ENCODE peak calls at places on chromosomes 16 and 17, in four cellular contexts. One of them, this sample, is unnamed.
A peak's percentile ranks its signal among the peaks of the same experiment; 100 is the strongest.

GRCh38 chr17:52678211-52678610 is 519.7 kb upstream of the CA10 start:
- DNase-seq in uterus: no peak
- DNase-seq in GM12878: no peak
- DNase-seq in heart left ventricle: no peak
- DNase-seq in this sample: no peak

GRCh38 chr16:71883193-71883848 is 661 bp downstream of the ZNF821 start:
- DNase-seq in heart left ventricle: peak; percentile 58
- DNase-seq in uterus: peak; percentile 46
- DNase-seq in GM12878: no peak
- DNase-seq in this sample: no peak

GRCh38 chr17:62043140-62043539 is 21.9 kb downstream of the MED13 start:
- DNase-seq in heart left ventricle: no peak
- DNase-seq in GM12878: no peak
- DNase-seq in uterus: no peak
- DNase-seq in this sample: no peak

GRCh38 chr16:14527411-14528044 is 102.5 kb downstream of the PARN start:
- DNase-seq in heart left ventricle: no peak
- DNase-seq in uterus: peak; percentile 58
- DNase-seq in GM12878: no peak
- DNase-seq in this sample: no peak

GRCh38 chr17:60077672-60078519 is 825 bp downstream of the HEATR6 start:
- DNase-seq in uterus: no peak
- DNase-seq in GM12878: no peak
- DNase-seq in heart left ventricle: no peak
- DNase-seq in this sample: no peak

GRCh38 chr16:88561485-88562369 is 8.5 kb upstream of the ZC3H18 start:
- DNase-seq in uterus: peak; percentile 41
- DNase-seq in heart left ventricle: no peak
- DNase-seq in GM12878: no peak
- DNase-seq in this sample: no peak

GRCh38 chr16:4057439-4057877 is 58.8 kb downstream of the ADCY9 start:
- DNase-seq in heart left ventricle: no peak
- DNase-seq in uterus: no peak
- DNase-seq in GM12878: no peak
- DNase-seq in this sample: no peak

GRCh38 chr16:83513006-83513755 is 294.6 kb upstream of the HSBP1 start:
- DNase-seq in GM12878: no peak
- DNase-seq in heart left ventricle: no peak
- DNase-seq in uterus: no peak
- DNase-seq in this sample: no peak

GRCh38 chr16:2702871-2703745 is 16.9 kb downstream of the PRSS27 start:
- DNase-seq in heart left ventricle: peak; percentile 78
- DNase-seq in uterus: no peak
- DNase-seq in GM12878: no peak
- DNase-seq in this sample: no peak

GRCh38 chr17:32341857-32342602 is at the start of gene C17orf75:
- DNase-seq in GM12878: peak; percentile 42
- DNase-seq in heart left ventricle: peak; percentile 85
- DNase-seq in uterus: peak; percentile 82
- DNase-seq in this sample: peak; percentile 83
- TF ChIP-seq POLR2A in GM12878: peak; percentile 83
- TF ChIP-seq POLR2A in heart left ventricle: no peak
- TF ChIP-seq POLR2A in uterus: peak; percentile 54
- TF ChIP-seq POLR2A in this sample: no peak

DNA sequence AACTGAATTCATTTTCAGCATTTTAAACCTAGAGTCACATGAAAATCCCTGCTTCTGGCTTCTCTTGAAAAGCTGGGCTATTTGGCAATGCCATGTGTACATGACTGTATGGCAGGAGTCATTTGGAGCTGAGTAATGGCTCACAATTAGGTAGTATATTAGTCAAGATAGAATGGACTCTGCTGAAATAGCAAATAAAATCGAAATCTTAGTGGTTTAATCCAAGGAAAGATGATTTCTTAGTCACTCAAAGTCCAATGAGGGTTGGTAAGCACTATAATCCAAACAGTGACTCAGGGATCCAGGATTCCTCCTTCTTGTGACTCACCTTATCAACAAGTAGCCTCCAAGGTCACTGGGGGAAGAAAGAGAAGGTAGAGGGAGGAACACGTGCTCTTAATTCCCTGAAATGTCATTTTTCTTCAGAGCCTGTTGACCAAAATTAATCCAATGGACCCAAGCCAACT is 13.9 kb upstream of the PMP22 start:
- DNase-seq in heart left ventricle: no peak
- DNase-seq in GM12878: no peak
- DNase-seq in uterus: no peak
- DNase-seq in this sample: no peak
- H3K4me3 ChIP-seq in heart left ventricle: no peak overlapping the region
- H3K4me3 ChIP-seq in GM12878: no peak overlapping the region
- H3K4me3 ChIP-seq in uterus: no peak overlapping the region
- H3K4me3 ChIP-seq in this sample: no peak overlapping the region

DNA sequence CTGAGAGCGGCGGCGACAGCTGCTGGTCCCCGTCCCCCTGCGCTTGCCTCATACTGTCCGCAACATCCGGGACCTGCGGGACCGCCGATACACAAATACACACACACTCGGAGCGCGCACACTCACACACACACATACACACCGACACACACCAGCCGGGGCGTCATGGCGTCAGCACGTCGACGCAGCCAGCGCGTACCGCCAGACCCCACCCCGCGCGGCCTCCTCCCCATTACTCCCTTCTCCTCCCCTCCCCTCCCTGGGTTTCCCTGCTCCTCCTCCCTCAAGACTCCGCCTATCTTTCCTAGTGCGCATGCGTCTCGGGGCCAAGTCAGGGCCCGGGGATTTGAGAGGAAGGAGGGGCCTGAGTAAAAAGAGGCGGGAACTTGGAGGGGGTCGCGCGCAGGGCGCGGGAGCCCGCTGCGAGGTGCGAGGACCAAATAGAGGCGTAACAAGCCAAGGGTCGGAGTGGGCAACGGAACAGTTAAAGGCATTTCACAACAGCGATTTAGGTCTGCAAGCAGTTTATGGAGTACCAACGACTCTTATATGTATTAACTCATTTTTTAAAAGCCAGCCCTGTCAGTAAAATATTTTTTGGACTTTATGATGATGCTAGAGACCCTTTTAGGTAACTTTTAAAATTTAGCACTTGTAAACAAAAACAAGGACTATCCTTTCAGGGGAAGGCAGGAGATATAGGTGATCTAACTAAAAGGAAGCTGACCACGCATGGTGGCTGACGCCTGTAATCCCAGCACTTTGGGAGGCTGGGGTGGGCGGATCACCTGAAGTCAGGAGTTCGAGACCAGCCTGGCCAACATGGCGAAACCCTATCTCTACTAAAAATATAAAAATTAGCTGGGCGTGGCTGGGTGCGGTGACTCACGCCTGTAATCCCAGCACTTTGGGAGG is at the start of gene SPOP:
- DNase-seq in GM12878: peak; percentile 96
- DNase-seq in uterus: peak; percentile 99
- DNase-seq in heart left ventricle: peak; percentile 100
- DNase-seq in this sample: peak; percentile 98
- TF ChIP-seq POLR2A in GM12878: peak; percentile 90
- TF ChIP-seq POLR2A in uterus: peak; percentile 76
- TF ChIP-seq POLR2A in heart left ventricle: peak; percentile 49
- TF ChIP-seq POLR2A in this sample: peak; percentile 35

DNA sequence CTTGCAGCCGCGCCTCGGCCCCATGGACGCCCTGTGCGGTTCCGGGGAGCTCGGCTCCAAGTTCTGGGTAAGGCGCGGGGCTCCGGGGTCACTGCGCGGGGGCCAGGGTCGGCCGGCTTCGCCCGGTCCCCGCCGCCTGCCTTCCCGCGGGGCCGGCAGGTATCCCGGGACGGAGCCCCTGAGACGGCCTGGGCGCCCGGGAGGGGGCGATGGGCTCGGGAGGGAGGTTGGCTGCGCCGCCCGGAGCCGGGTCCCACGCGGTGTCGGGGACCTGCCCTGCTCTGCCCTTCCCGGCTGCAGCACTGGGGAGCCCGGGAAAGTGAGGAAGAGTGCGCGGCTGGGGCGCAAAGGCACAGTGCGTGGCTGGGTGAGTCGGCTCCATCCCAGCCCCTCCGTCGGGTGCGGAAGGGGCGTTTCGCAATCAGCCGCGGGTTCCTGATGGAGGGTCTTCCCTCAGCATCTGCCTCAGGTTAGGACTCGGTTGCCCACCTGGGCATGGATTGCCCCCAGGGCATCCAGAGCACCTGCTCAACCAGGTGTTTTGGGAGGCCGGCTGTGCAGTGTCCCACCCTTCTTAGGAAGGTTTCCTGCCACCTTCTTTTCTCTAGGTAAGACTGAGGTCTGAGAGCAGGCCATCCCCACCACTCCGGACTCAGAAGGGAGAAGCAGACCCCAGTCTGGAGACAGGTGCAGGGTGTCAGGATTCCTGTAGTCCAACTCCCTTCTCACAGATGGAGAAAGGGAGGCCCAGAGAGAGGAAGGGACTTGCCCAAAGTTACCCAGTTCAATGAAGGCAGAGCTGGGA is 436 bp downstream of the ABCC3 start:
- DNase-seq in uterus: no peak
- DNase-seq in heart left ventricle: no peak
- DNase-seq in GM12878: no peak
- DNase-seq in this sample: no peak
- H3K4me3 ChIP-seq in uterus: no peak overlapping the region
- H3K4me3 ChIP-seq in heart left ventricle: peak overlapping the region; percentile 52
- H3K4me3 ChIP-seq in GM12878: peak overlapping the region; percentile 29
- H3K4me3 ChIP-seq in this sample: peak overlapping the region; percentile 49

GRCh38 chr16:56932588-56933265 is 785 bp downstream of the HERPUD1 start:
- DNase-seq in uterus: peak; percentile 64
- DNase-seq in GM12878: no peak
- DNase-seq in heart left ventricle: peak; percentile 85
- DNase-seq in this sample: peak; percentile 83
- TF ChIP-seq POLR2A in uterus: peak; percentile 34
- TF ChIP-seq POLR2A in GM12878: peak; percentile 31
- TF ChIP-seq POLR2A in heart left ventricle: peak; percentile 70
- TF ChIP-seq POLR2A in this sample: peak; percentile 42

GRCh38 chr16:73523209-73523608 is 475.3 kb upstream of the ZFHX3 start:
- DNase-seq in GM12878: no peak
- DNase-seq in uterus: no peak
- DNase-seq in heart left ventricle: no peak
- DNase-seq in this sample: no peak

GRCh38 chr16:73527191-73527590 is 479.3 kb upstream of the ZFHX3 start:
- DNase-seq in uterus: no peak
- DNase-seq in heart left ventricle: no peak
- DNase-seq in GM12878: no peak
- DNase-seq in this sample: no peak

DNA sequence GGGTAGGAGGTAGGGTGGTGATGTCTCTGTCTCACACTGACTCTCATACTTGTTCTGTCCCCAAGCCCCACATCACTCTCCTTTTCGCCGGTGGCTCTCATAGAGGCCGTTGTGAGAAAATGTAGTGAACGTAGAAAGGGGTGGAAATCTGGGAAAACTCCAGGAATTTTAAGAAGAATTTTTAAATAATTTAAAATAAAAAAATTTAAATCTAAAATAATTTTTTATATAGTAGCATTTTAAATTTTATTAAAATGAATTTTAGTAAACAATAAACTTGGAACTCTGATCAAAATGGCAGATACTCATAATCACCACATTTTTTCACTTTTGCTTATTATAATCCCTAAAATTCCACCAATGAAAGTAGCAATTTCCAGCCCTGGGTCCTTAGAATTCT is 473.6 kb upstream of the ZFHX3 start:
- DNase-seq in uterus: no peak
- DNase-seq in heart left ventricle: no peak
- DNase-seq in GM12878: no peak
- DNase-seq in this sample: no peak
- H3K4me3 ChIP-seq in uterus: no peak overlapping the region
- H3K4me3 ChIP-seq in heart left ventricle: no peak overlapping the region
- H3K4me3 ChIP-seq in GM12878: no peak overlapping the region
- H3K4me3 ChIP-seq in this sample: no peak overlapping the region